ENCODE peak calls at places on chromosomes 13 and 19, in seven cellular contexts. Q is CD8-positive, alpha-beta memory T cell; H is WERI-Rb-1; R is thoracic aorta; Z is aorta; S is gastrocnemius medialis; N is neural progenitor cell. V is an unnamed sample.

GRCh38 chr19:8423821-8424223 is 10.7 kb downstream of the MARCHF2 start:
- DNase-seq in Q (no peak), H (no peak), R (peak; percentile 94), Z (peak; percentile 97), S (peak; percentile 87), N (no peak), V (peak; percentile 88)

GRCh38 chr19:1136201-1136600 is 32.4 kb downstream of the GPX4 start:
- DNase-seq in Q (no peak), H (peak; percentile 90), R (no peak), Z (no peak), S (no peak), N (no peak), V (no peak)

GRCh38 chr13:99758465-99759162 is 213.0 kb downstream of the ZIC5 start:
- DNase-seq in Q (no peak), H (no peak), R (no peak), Z (no peak), S (no peak), N (no peak), V (no peak)

GRCh38 chr13:41842029-41842428 is 118.9 kb downstream of the VWA8 start:
- DNase-seq in Q (no peak), H (no peak), R (no peak), Z (no peak), S (no peak), N (no peak), V (no peak)

GRCh38 chr19:44592451-44592890 is 20.9 kb upstream of the IGSF23 start:
- DNase-seq in Q (no peak), H (no peak), R (no peak), Z (no peak), S (peak; percentile 26), N (no peak), V (no peak)

GRCh38 chr13:75486146-75486545 is 4.2 kb upstream of the TBC1D4 start:
- DNase-seq in Q (no peak), H (no peak), R (no peak), Z (no peak), S (no peak), N (peak; percentile 3), V (no peak)

GRCh38 chr13:51425410-51426042 is 27.3 kb downstream of the INTS6 start:
- DNase-seq in Q (no peak), H (no peak), R (no peak), Z (no peak), S (no peak), N (no peak), V (no peak)

GRCh38 chr13:93847162-93847561 is 620.6 kb downstream of the GPC6 start:
- DNase-seq in Q (no peak), H (no peak), R (no peak), Z (no peak), S (no peak), N (no peak), V (no peak)

GRCh38 chr13:39536906-39537305 is 66.1 kb downstream of the LHFPL6 start:
- DNase-seq in Q (no peak), H (no peak), R (no peak), Z (no peak), S (no peak), N (peak; percentile 13), V (no peak)

GRCh38 chr13:45162821-45163220 is 38.0 kb downstream of the KCTD4 start:
- DNase-seq in Q (no peak), H (no peak), R (no peak), Z (no peak), S (no peak), N (no peak), V (no peak)

GRCh38 chr19:54325194-54325621 is 12.2 kb upstream of the LILRA5 start:
- DNase-seq in Q (peak; percentile 56), H (no peak), R (no peak), Z (no peak), S (no peak), N (peak; percentile 42), V (no peak)

GRCh38 chr19:13788991-13789390 is 6.3 kb upstream of the ZSWIM4 start:
- DNase-seq in Q (peak; percentile 69), H (no peak), R (peak; percentile 47), Z (no peak), S (no peak), N (no peak), V (peak; percentile 41)

GRCh38 chr13:39253774-39254173 is 215.5 kb downstream of the NHLRC3 start:
- DNase-seq in Q (no peak), H (no peak), R (no peak), Z (no peak), S (no peak), N (no peak), V (peak; percentile 89)

GRCh38 chr19:35716735-35716984 is 1.1 kb upstream of the KMT2B start:
- DNase-seq in Q (no peak), H (no peak), R (no peak), Z (no peak), S (no peak), N (peak; percentile 97), V (no peak)

GRCh38 chr19:53664152-53664551 is 32.4 kb downstream of the DPRX start:
- DNase-seq in Q (no peak), H (no peak), R (no peak), Z (no peak), S (no peak), N (no peak), V (no peak)

GRCh38 chr13:59689057-59689456 is 474.7 kb downstream of the DIAPH3 start:
- DNase-seq in Q (no peak), H (no peak), R (no peak), Z (no peak), S (no peak), N (peak; percentile 52), V (no peak)

GRCh38 chr13:59687028-59687427 is 476.7 kb downstream of the DIAPH3 start:
- DNase-seq in Q (no peak), H (no peak), R (no peak), Z (no peak), S (no peak), N (no peak), V (no peak)

GRCh38 chr13:59696229-59696628 is 467.5 kb downstream of the DIAPH3 start:
- DNase-seq in Q (no peak), H (no peak), R (no peak), Z (no peak), S (no peak), N (no peak), V (no peak)

GRCh38 chr13:59690857-59691500 is 472.7 kb downstream of the DIAPH3 start:
- DNase-seq in Q (no peak), H (no peak), R (no peak), Z (no peak), S (no peak), N (no peak), V (no peak)

GRCh38 chr13:59691501-59692066 is 472.1 kb downstream of the DIAPH3 start:
- DNase-seq in Q (no peak), H (no peak), R (no peak), Z (no peak), S (no peak), N (no peak), V (no peak)
- H3K4me3 ChIP-seq in Q (no peak overlapping the region), H (no peak overlapping the region), R (no peak overlapping the region), Z (no peak overlapping the region), S (no peak overlapping the region), N (no peak overlapping the region), V (no peak overlapping the region)

GRCh38 chr19:28305513-28305912 is 907.4 kb downstream of the UQCRFS1 start:
- DNase-seq in Q (no peak), H (no peak), R (no peak), Z (no peak), S (no peak), N (no peak), V (no peak)

GRCh38 chr19:28307963-28308362 is 905.0 kb downstream of the UQCRFS1 start:
- DNase-seq in Q (no peak), H (no peak), R (no peak), Z (no peak), S (no peak), N (no peak), V (no peak)

GRCh38 chr19:28303502-28303901 is 909.4 kb downstream of the UQCRFS1 start:
- DNase-seq in Q (no peak), H (no peak), R (no peak), Z (no peak), S (no peak), N (no peak), V (no peak)

GRCh38 chr19:28309072-28309471 is 903.9 kb downstream of the UQCRFS1 start:
- DNase-seq in Q (no peak), H (no peak), R (no peak), Z (no peak), S (no peak), N (no peak), V (no peak)

GRCh38 chr19:28307460-28307859 is 905.5 kb downstream of the UQCRFS1 start:
- DNase-seq in Q (no peak), H (no peak), R (no peak), Z (no peak), S (no peak), N (no peak), V (no peak)
- H3K27ac ChIP-seq in Q (no peak overlapping the region), H (no peak overlapping the region), R (no peak overlapping the region), Z (no peak overlapping the region), S (no peak overlapping the region), N (no peak overlapping the region), V (no peak overlapping the region)

DNA sequence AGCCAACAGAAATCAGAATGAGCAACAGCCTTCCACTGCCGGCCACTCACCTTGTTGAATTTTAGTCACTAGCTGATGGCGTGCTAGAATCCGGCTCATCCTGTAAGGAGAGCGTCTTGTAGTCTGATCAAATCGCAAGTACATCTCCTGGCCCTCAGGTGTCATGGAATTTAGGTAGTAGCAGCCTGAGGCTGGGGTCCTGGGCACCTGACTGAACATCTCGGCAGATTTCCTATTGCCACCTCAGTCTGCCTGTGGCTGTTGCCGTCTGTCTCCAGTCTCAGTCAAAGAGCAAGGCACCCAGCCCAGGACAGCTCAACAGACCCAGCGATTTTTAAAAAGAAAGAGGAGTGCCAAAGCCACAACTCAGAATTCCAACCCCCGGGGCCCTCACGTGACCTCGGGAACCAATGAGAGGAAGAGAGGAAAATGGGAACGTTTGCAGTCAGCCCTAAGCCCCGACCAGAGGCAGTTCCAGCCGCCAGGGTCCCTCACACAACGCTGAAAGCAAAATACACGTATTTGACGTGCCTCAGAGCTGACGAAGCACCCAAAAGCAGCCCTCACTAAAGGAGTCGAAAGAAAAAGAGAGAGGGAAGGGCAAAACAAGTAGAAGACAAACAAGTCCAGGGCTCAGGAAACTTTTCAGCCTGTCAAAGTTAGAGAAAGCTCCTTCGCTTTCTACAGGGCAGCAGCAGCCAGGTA is at the start of gene STARD13:
- DNase-seq in Q (no peak), H (no peak), R (peak; percentile 93), Z (peak; percentile 95), S (peak; percentile 93), N (peak; percentile 91), V (peak; percentile 99)
- H3K4me3 ChIP-seq in Q (no peak within 1 kb of the TSS), H (no peak within 1 kb of the TSS), R (peak within 1 kb of the TSS; percentile 89), Z (peak within 1 kb of the TSS; percentile 100), S (peak within 1 kb of the TSS; percentile 84), N (peak within 1 kb of the TSS; percentile 53), V (peak within 1 kb of the TSS; percentile 63)

DNA sequence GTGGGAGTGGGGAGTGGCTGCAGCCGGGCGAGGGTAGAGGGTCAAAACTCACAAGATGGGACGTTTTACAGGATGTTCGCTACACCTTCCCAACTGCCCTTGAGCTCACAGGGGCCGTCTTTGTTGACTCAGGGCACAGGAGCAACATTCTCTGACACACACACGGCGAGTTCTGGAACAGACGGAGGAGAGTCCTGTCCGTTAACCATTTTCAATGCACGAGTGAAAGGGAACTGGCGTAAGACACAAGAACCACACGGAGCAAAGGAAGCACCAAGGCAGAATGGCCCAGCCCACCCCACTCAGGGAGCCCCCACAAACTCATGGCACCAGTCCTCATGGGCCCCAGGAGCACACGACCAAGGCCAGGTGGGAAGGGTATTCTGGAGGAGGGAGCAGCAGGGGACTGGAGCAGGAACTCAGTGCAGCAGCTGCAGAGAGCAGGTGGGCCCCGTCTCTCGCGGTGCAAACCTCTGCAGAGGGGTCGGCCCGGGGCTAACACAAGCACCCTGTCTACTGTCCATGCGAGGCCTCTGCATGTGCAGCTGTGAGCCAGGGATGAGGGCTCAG is 37.9 kb upstream of the ISYNA1 start:
- DNase-seq in Q (no peak), H (no peak), R (no peak), Z (no peak), S (no peak), N (no peak), V (peak; percentile 64)
- H3K27ac ChIP-seq in Q (peak overlapping the region; percentile 76), H (no peak overlapping the region), R (no peak overlapping the region), Z (no peak overlapping the region), S (peak overlapping the region; percentile 8), N (no peak overlapping the region), V (no peak overlapping the region)

V was measured in SJCRH30.